ENCODE peak calls at places on chromosomes 6 and 20, in four cellular contexts. R, X, H and G are unnamed samples. For H3K4me1, the result is how much of the 10 kb centered on the place peaks cover.

GRCh38 chr6:127518710-127519468 is at the start of gene MTCL3:
- DNase-seq in R (no peak), X (no peak), H (peak), G (peak)

GRCh38 chr6:89623749-89624148 is 14.8 kb downstream of the LYRM2 start:
- DNase-seq in R (no peak), X (no peak), H (no peak), G (no peak)

GRCh38 chr6:23656257-23656731 is 469.7 kb upstream of the NRSN1 start:
- DNase-seq in R (no peak), X (no peak), H (no peak), G (peak)

GRCh38 chr6:36368921-36369880 is 18.3 kb downstream of the ETV7 start:
- DNase-seq in R (no peak), X (no peak), H (peak), G (peak)

GRCh38 chr6:53056273-53056672 is 8.9 kb upstream of the FBXO9 start:
- DNase-seq in R (no peak), X (no peak), H (no peak), G (no peak)

GRCh38 chr20:34708621-34709043 is 4.5 kb downstream of the TP53INP2 start:
- DNase-seq in R (peak), X (no peak), H (peak), G (peak)

GRCh38 chr20:57332105-57333089 is 2.8 kb downstream of the SPO11 start:
- DNase-seq in R (no peak), X (no peak), H (no peak), G (no peak)

GRCh38 chr6:64439274-64439673 is 803.7 kb downstream of the PHF3 start:
- DNase-seq in R (no peak), X (no peak), H (no peak), G (no peak)

GRCh38 chr6:123777554-123777953 is 26.1 kb upstream of the NKAIN2 start:
- DNase-seq in R (no peak), X (no peak), H (peak), G (no peak)

GRCh38 chr6:15266423-15266996 is 20.6 kb downstream of the JARID2 start:
- DNase-seq in R (no peak), X (no peak), H (no peak), G (peak)

DNA sequence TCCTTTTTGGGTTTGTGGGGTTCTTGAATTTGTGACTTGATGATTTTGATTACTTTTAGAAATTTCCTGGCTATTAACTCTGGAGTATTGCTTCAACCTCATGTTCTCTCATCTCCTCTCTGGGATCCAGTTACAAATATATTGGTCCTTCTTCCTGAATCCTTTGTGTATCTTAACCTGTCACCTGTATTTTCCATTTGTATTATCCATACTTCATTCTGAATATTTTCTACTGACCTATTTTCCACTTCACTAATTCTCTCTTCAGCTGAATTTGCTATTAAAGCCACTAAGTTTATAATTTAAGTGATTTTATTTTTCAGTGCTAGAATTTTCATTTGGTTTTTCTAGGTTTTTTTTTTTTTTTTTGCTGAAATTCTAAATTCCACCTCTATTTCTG is 6.4 kb upstream of the BHLHE23 start:
- DNase-seq in R (no peak), X (no peak), H (no peak), G (no peak)
- H3K4me1 ChIP-seq in R (under half), X (under half), H (under half), G (under half)

GRCh38 chr6:33738879-33739278 is 7.8 kb downstream of the IP6K3 start:
- DNase-seq in R (no peak), X (no peak), H (no peak), G (no peak)
- H3K4me1 ChIP-seq in R (under half), X (under half), H (under half), G (under half)

GRCh38 chr6:154532426-154532825 is 21.9 kb upstream of the CNKSR3 start:
- DNase-seq in R (no peak), X (no peak), H (no peak), G (no peak)

GRCh38 chr6:154526997-154527396 is 16.5 kb upstream of the CNKSR3 start:
- DNase-seq in R (no peak), X (no peak), H (no peak), G (no peak)

GRCh38 chr6:154529957-154530356 is 19.5 kb upstream of the CNKSR3 start:
- DNase-seq in R (no peak), X (no peak), H (no peak), G (no peak)

GRCh38 chr6:154522576-154522975 is 12.1 kb upstream of the CNKSR3 start:
- DNase-seq in R (no peak), X (no peak), H (no peak), G (no peak)

DNA sequence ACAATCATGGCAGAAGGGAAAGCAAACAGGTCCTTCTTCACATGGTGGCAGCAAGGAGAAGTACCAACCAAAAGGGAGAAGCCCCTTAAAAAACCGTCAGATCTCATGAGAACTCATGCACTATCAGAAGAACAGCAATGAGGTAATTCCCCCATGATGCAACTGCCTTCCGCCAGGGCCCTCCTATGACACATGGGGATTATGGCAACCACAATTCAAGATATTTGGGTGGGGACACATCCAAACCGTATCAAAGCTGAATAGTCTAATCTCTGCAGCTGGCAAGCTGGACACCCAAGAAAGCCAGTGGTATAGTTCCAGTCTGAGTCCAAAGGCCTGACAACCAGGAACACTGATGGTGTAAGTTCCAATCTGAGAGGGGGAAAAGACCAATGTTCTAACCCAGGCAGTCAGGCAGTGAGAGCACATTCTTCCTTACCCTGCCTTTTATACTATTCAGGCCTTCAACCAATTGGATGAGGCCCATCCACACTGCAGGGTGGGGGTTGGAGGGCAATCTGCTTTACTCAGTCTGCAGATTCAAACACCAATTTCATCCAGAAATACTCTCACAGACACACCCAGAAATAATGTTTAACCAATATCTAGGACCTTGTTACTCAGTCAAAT is 17.9 kb upstream of the CNKSR3 start:
- DNase-seq in R (peak), X (no peak), H (no peak), G (no peak)
- H3K4me1 ChIP-seq in R (under half), X (under half), H (under half), G (under half)

DNA sequence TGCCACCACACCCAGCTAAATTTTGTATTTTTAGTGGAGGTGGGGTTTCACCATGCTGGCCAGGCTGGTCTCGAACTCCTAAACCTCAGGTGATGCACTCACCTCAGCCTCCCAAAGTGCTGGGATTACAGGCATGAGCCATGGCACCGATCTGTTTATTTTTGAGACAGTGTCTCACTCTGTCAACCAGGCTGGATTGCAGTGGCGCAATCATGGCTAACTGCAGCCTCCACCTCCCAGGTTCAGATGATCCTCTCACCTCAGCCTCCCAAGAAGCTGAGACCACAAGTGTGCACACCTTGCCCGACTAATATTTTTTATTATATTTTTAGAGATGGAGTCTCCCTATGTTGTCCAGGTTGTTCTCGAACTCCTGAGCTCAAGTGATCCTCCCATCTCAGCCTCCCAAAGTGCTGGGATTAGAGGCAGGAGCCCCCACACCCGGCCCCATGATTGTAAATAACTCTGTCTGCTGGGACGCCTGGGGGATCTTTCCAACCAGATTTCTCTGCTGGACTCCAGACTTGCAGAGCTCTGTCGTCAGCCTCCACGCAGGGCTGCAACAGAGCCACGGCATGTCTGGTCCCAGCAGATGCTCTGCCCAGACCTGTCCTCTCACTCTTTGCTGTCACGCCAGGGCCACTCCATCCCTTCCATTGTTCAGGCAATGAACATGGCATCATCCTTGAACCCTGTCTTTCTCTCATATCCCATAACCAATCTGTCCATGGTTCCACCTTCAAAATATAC is 25.3 kb downstream of the SYNJ2 start:
- DNase-seq in R (no peak), X (no peak), H (no peak), G (no peak)
- H3K4me1 ChIP-seq in R (under half), X (under half), H (under half), G (under half)

DNA sequence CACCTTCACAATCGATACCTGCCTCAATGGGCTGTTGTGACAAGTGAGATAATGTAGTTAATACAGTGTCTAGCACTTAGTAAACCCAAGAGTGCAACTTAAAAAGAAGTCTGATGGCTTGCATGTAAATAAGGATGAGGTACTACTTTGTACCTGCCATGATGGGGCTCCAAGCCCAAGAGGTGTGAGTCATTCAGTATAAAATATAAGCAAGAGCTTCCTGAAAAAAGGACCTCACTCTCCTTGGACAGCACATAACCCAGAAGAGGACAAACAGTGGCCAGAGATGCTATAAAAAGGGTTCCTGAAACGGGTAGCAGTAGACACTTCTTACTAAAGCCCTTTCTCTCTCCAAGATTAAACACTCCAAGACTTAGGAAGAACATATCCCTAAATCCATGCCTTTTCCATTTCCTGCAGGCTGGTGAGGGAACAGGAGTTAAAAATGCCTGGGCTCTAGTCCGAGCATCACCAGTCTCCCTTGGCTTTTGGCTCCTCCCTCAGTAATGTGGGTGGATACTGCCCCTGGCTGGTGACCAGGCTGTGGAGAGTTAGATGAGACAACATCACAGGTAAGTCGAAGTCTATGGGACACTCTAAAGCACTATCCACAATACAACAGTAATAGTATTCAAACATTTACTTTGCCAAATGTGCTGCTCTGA is 4.2 kb downstream of the UBE2V1 start:
- DNase-seq in R (no peak), X (no peak), H (peak), G (peak)
- H3K4me1 ChIP-seq in R (half or more), X (under half), H (half or more), G (under half)

GRCh38 chr6:55819811-55820210 is 55.6 kb downstream of the BMP5 start:
- DNase-seq in R (no peak), X (no peak), H (no peak), G (no peak)

GRCh38 chr6:55822815-55823214 is 52.6 kb downstream of the BMP5 start:
- DNase-seq in R (no peak), X (no peak), H (peak), G (no peak)

GRCh38 chr6:55820696-55821095 is 54.7 kb downstream of the BMP5 start:
- DNase-seq in R (no peak), X (no peak), H (no peak), G (no peak)

GRCh38 chr6:55825402-55826051 is 49.9 kb downstream of the BMP5 start:
- DNase-seq in R (no peak), X (no peak), H (peak), G (peak)

DNA sequence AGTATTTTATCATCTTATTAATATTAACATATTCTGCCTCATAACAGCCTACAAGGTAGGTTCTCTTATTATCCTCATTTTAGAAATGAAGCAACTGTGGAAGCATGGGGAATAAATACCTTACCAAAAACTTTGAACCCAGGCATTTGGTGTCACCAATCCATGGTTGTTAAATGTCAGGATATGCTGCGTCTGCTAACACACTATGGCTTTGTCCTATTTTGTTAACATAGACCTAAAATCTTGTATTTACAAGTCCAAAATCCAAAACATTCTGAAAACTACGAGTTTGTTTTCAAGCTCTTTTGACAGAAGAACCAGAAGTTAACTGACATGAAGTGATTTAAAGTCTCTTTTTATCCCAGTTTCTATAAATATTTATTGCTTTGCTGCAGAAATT is 53.4 kb downstream of the BMP5 start:
- DNase-seq in R (no peak), X (no peak), H (no peak), G (no peak)
- H3K4me1 ChIP-seq in R (under half), X (under half), H (under half), G (under half)

GRCh38 chr6:143967861-143968498 is 40.1 kb downstream of the PLAGL1 start:
- DNase-seq in R (no peak), X (no peak), H (peak), G (no peak)

GRCh38 chr6:143964667-143965066 is 43.4 kb downstream of the PLAGL1 start:
- DNase-seq in R (no peak), X (no peak), H (no peak), G (peak)

GRCh38 chr6:143963158-143963919 is 44.7 kb downstream of the PLAGL1 start:
- DNase-seq in R (no peak), X (no peak), H (no peak), G (peak)

GRCh38 chr6:143966291-143966690 is 41.8 kb downstream of the PLAGL1 start:
- DNase-seq in R (no peak), X (no peak), H (no peak), G (no peak)

GRCh38 chr6:143965503-143966171 is 42.4 kb downstream of the PLAGL1 start:
- DNase-seq in R (no peak), X (no peak), H (peak), G (no peak)
- H3K4me1 ChIP-seq in R (under half), X (under half), H (under half), G (under half)

GRCh38 chr6:135145509-135145865 is 35.6 kb upstream of the MYB start:
- DNase-seq in R (no peak), X (no peak), H (peak), G (no peak)
- H3K4me1 ChIP-seq in R (under half), X (under half), H (under half), G (under half)

DNA sequence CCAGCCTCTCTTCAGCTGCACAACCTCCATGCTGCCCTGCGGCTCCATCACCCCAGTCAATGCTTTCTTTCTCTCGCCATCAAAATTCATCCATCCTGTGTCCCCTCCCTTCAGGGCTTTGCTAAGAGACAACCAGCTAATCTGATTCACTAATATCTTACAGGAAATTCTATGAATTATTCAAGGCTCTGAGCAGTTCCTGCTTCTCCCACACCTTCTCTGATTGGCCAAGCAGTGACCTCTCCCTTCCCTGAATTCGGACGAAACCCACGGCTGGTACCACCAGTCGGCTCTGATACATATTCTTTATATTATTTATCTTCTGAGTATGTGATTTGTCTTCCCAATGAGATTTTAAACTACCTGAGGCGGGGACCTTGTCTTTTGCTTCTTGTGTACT is 13.9 kb downstream of the ITPR3 start:
- DNase-seq in R (no peak), X (no peak), H (no peak), G (no peak)
- H3K4me1 ChIP-seq in R (under half), X (under half), H (under half), G (under half)